ENCODE peak calls at places on chromosome 13, in seven cellular contexts. N, Y, D, W, X, B and S are unnamed samples.
A peak's percentile ranks its signal among the peaks of the same experiment; 100 is the strongest.

GRCh38 chr13:79492313-79492798 is 11.4 kb downstream of the NDFIP2 start:
- DNase-seq in W (no peak), B (no peak), D (no peak), Y (peak; percentile 31), N (peak; percentile 55), X (no peak), S (no peak)

GRCh38 chr13:77521595-77522367 is 13.7 kb upstream of the SCEL start:
- DNase-seq in D (no peak), X (peak; percentile 66), N (peak; percentile 75), Y (peak; percentile 55), B (no peak), W (peak; percentile 74), S (no peak)

GRCh38 chr13:80084086-80084676 is 256.7 kb downstream of the SPRY2 start:
- DNase-seq in W (no peak), X (no peak), D (no peak), Y (no peak), B (peak; percentile 50), N (peak; percentile 97), S (no peak)

GRCh38 chr13:59494560-59494970 is 669.2 kb downstream of the DIAPH3 start:
- DNase-seq in D (no peak), N (peak; percentile 94), Y (no peak), X (no peak), B (peak; percentile 19), W (no peak), S (no peak)

GRCh38 chr13:102392810-102393209 is 9.0 kb downstream of the FGF14 start:
- DNase-seq in N (no peak), D (no peak), W (no peak), B (no peak), X (no peak), Y (no peak), S (no peak)

GRCh38 chr13:107743983-107744382 is 471.4 kb downstream of the LIG4 start:
- DNase-seq in N (peak; percentile 66), D (no peak), B (no peak), X (no peak), Y (no peak), W (no peak), S (no peak)

GRCh38 chr13:90386090-90386489 is 961.4 kb upstream of the MIR17HG start:
- DNase-seq in W (no peak), N (no peak), X (no peak), D (no peak), Y (no peak), B (no peak), S (no peak)

GRCh38 chr13:59531571-59532091 is 632.1 kb downstream of the DIAPH3 start:
- DNase-seq in B (peak; percentile 59), X (peak; percentile 25), D (peak; percentile 64), N (peak; percentile 87), Y (peak; percentile 68), W (no peak), S (no peak)

GRCh38 chr13:45705936-45706335 is 3.8 kb downstream of the CBY2 start:
- DNase-seq in N (no peak), B (no peak), X (no peak), Y (no peak), W (no peak), D (no peak), S (no peak)

GRCh38 chr13:76672422-76672821 is 213.8 kb downstream of the KCTD12 start:
- DNase-seq in W (no peak), D (no peak), N (peak; percentile 71), X (no peak), B (no peak), Y (no peak), S (no peak)

GRCh38 chr13:73722120-73722519 is 412.1 kb downstream of the KLF12 start:
- DNase-seq in D (no peak), W (no peak), X (no peak), N (peak; percentile 86), B (no peak), Y (no peak), S (no peak)
- TF ChIP-seq CTCF in D (no peak), W (no peak), X (no peak), N (peak; percentile 38), B (peak; percentile 11), Y (peak; percentile 42), S (no peak)

DNA sequence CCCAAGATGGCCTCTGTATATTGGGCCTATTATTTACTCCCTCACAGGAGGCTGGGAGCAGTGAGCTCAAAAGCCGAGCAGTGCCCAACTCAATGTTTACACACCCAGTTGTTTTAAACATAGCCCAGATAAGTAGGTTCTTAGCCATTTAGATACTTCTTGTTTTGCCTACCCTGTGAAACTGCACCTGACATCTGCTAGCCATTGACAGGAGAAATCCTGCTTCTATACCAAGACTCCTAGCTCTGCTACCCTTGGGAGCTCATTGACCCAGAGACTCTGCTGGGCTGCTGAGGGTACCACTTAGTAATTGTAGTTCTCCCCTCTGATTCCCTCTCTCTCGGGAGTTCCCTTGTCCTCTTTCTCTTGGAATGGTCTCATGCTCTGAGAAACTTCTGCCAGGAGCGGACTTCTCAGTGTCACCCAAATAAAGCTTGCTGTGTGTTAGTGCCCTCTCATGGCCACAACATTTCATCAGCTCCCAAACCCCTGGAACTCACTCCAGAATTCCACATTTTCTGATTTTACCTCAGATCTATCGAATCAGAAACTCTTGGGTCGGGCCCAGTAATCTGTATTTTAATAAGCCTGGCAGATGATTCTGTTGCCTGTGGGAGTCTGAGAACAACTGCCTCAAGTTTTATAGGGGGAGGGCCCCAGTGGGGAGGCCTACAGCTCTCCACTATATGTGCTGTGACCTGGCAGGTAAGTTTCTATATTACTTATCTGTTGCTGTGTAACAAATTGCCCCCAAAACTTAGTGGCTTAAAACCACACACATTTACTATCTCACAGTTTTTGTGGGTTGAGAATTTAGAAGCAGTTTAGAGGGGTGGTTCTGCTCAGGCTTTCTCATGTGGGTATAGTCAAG is 221.1 kb downstream of the TDRD3 start:
- DNase-seq in B (no peak), W (no peak), Y (peak; percentile 69), D (no peak), X (no peak), N (peak; percentile 41), S (no peak)
- TF ChIP-seq CTCF in B (peak; percentile 21), W (no peak), Y (peak; percentile 80), D (no peak), X (peak; percentile 20), N (peak; percentile 25), S (no peak)

GRCh38 chr13:113758651-113759524 is at the start of gene TMEM255B:
- DNase-seq in N (peak; percentile 66), W (peak; percentile 99), X (peak; percentile 71), B (no peak), Y (peak; percentile 89), D (peak; percentile 92), S (peak; percentile 78)
- TF ChIP-seq CTCF in N (no peak), W (peak; percentile 48), X (peak; percentile 41), B (no peak), Y (peak; percentile 60), D (peak; percentile 44), S (no peak)

GRCh38 chr13:113083022-113083373 is 22.6 kb upstream of the F7 start:
- DNase-seq in Y (no peak), B (no peak), X (no peak), W (peak; percentile 61), N (no peak), D (no peak), S (no peak)

GRCh38 chr13:113084943-113085540 is 20.5 kb upstream of the F7 start:
- DNase-seq in Y (no peak), B (no peak), X (no peak), N (no peak), D (no peak), W (peak; percentile 66), S (no peak)

GRCh38 chr13:113083402-113084061 is 22.1 kb upstream of the F7 start:
- DNase-seq in W (peak; percentile 81), B (no peak), N (peak; percentile 30), Y (no peak), D (no peak), X (peak; percentile 76), S (no peak)

GRCh38 chr13:113086031-113086750 is 19.4 kb upstream of the F7 start:
- DNase-seq in D (no peak), N (no peak), X (no peak), Y (peak; percentile 68), W (peak; percentile 71), B (no peak), S (no peak)

DNA sequence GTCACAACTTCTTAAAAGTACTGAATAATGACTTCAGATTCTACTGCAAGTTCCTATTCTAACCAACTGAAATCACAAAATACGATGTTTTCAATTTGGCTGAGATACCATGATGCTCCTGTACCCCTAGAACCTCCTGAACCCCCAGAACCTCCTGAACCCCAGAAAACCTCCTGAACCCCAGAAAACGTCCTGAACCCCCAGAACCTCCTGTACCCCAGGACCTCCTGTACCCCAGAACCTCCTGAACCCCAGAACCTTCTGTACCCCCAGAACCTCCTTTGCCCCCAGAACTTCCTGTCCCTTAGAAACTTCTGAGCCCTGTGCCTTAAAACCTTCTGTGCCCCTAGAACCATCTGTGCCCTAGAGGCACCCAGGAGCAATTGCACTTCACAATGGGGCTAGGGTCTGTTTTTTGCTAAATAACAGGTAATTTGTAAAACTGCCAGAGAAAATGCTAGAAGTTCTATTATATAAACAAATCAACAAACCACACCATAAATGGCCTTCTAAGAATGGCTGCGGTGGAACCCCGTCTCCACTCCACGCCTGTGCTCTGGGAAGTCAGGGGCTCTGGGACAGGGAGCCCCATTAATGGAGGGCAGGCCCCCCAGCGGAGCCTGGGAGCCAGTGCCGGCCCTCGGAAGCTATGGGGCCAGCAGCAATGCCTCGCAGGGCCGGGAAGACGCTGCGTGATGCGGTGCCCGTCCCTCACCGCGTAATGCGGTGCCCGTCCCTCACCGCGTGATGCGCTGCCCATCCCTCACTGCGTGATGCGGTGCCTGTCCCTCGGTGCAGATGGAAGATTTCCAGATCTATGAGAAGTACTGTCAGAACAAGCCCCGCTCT is 21.3 kb upstream of the F7 start:
- DNase-seq in N (no peak), X (no peak), B (no peak), D (no peak), W (peak; percentile 65), Y (no peak), S (no peak)
- TF ChIP-seq CTCF in N (peak; percentile 13), X (no peak), B (peak; percentile 5), D (no peak), W (no peak), Y (peak; percentile 50), S (no peak)

GRCh38 chr13:94267581-94267980 is 211.9 kb downstream of the DCT start:
- DNase-seq in D (no peak), B (no peak), N (no peak), Y (no peak), W (no peak), X (no peak), S (no peak)

GRCh38 chr13:94268661-94269060 is 210.8 kb downstream of the DCT start:
- DNase-seq in Y (no peak), X (no peak), D (no peak), N (peak; percentile 43), W (no peak), B (no peak), S (no peak)

GRCh38 chr13:94269557-94269956 is 209.9 kb downstream of the DCT start:
- DNase-seq in X (no peak), W (no peak), N (no peak), B (no peak), Y (no peak), D (no peak), S (no peak)

DNA sequence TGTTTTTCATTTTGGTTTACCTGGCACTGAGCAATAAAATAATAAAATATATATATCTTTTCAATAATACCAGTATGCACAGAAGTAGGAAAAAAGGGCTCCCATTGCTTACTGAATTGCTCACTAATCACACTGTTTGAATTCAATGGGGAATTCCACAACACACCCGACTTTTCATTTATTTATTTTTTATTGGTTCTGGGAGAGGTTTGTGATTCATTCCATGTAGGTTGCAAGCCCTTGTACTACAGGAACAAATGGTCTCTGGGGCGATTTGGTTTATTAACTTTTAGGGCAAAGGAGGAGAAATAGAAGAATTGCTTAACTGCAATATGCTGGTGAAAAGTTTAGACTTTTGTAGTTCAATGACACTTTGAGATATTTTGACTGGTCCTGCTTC is 207.4 kb downstream of the DCT start:
- DNase-seq in Y (no peak), D (no peak), B (no peak), N (peak; percentile 25), W (no peak), X (no peak), S (no peak)
- TF ChIP-seq CTCF in Y (no peak), D (no peak), B (no peak), N (no peak), W (no peak), X (no peak), S (no peak)